ENCODE peak calls at places on chromosomes 6 and 20, in ten cellular contexts. X is cardiac muscle cell; Y is mammary epithelial cell; Z is tibial nerve; T is fibroblast of lung; E is right lobe of liver; J is upper lobe of right lung; G is PC-3; N is psoas muscle; S is CD8-positive, alpha-beta memory T cell. D is an unnamed sample.

GRCh38 chr6:43809417-43810305 is 39.6 kb downstream of the VEGFA start:
- DNase-seq in G (peak), X (peak), J (no peak), E (no peak), N (no peak), Y (peak), Z (no peak), T (peak), S (no peak), D (no peak)

GRCh38 chr6:112027942-112028674 is 25.8 kb upstream of the CCN6 start:
- DNase-seq in S (peak), Z (no peak), T (peak), X (peak), E (no peak), G (no peak), Y (peak), N (no peak), J (no peak), D (peak)

GRCh38 chr6:22152871-22153270 is 144.0 kb downstream of the PRL start:
- DNase-seq in G (no peak), J (no peak), S (no peak), E (no peak), N (no peak), Z (no peak), T (no peak), Y (no peak), X (no peak), D (no peak)

GRCh38 chr6:101806241-101806640 is 412.7 kb downstream of the GRIK2 start:
- DNase-seq in J (no peak), T (peak), Z (no peak), Y (peak), E (no peak), N (no peak), X (peak), G (peak), S (no peak), D (no peak)

GRCh38 chr6:3592371-3592941 is 135.6 kb upstream of the SLC22A23 start:
- DNase-seq in J (no peak), T (peak), X (peak), S (no peak), E (no peak), N (no peak), Y (peak), G (peak), Z (peak), D (no peak)

GRCh38 chr6:44076366-44077200 is 50.7 kb downstream of the MRPL14 start:
- DNase-seq in X (peak), N (peak), Y (no peak), G (no peak), J (peak), S (no peak), T (no peak), E (peak), Z (no peak), D (no peak)

GRCh38 chr6:137660296-137660731 is 166.1 kb upstream of the OLIG3 start:
- DNase-seq in T (no peak), S (no peak), X (no peak), G (no peak), N (no peak), Y (no peak), E (no peak), J (no peak), Z (no peak), D (no peak)

GRCh38 chr6:116876635-116877611 is at the start of gene RFX6:
- DNase-seq in E (peak), Z (no peak), Y (no peak), T (no peak), J (peak), X (no peak), S (no peak), N (no peak), G (no peak), D (no peak)

GRCh38 chr6:96116674-96117073 is 100.9 kb downstream of the FUT9 start:
- DNase-seq in X (no peak), Y (no peak), T (no peak), G (no peak), Z (no peak), S (no peak), E (no peak), J (no peak), N (no peak), D (peak)

GRCh38 chr6:157050537-157051280 is 272.6 kb downstream of the TMEM242 start:
- DNase-seq in S (no peak), X (peak), Y (no peak), N (no peak), T (no peak), E (no peak), Z (no peak), J (no peak), G (no peak), D (no peak)
- H3K27ac ChIP-seq in S (no peak), X (peak), Y (no peak), N (no peak), T (no peak), E (no peak), Z (no peak), J (no peak), G (no peak), D (no peak)

DNA sequence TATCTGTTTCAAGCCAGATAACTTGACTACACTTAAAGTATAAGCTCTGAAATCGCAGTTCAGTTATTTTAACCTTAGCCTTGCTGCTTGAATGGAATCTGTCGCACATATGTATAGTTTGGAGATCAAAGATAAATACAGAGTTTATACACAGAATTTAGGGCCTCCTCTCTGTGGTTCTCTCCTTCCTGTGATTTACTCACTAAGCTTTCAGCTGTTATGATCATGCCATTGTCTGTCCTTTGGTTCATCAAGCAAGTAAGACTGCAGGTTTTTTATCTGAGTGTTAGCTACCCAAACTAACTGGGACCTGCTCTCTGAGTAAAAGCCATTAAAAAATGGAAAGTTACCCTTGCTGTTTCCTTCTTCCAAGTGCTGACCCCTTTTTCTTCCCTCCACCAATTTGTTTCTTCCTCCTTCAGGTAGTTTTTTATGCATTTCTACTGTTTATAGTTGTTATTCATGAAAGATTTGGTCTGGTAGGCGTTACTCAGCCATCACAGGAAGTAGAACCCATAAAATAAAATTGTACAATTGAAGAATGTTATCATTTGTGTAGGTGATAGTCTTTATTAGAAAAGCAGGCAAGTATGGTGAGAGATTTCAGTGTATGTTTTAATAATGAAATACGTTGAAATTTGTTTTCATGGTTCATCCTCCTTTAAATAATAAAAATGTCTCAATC is 33.7 kb upstream of the SUMO4 start:
- DNase-seq in N (no peak), J (no peak), G (no peak), Z (no peak), E (no peak), S (peak), X (no peak), T (no peak), Y (no peak), D (peak)
- H3K27ac ChIP-seq in N (no peak), J (no peak), G (no peak), Z (no peak), E (no peak), S (no peak), X (no peak), T (no peak), Y (no peak), D (peak)

GRCh38 chr6:166575190-166575589 is 11.3 kb downstream of the RAMACL start:
- DNase-seq in N (peak), Y (no peak), S (no peak), T (peak), E (no peak), J (no peak), G (no peak), Z (no peak), X (peak), D (no peak)
- H3K27ac ChIP-seq in N (peak), Y (no peak), S (no peak), T (peak), E (no peak), J (no peak), G (no peak), Z (no peak), X (no peak), D (no peak)

GRCh38 chr6:25060522-25060921 is 124.8 kb upstream of the RIPOR2 start:
- DNase-seq in Z (no peak), E (no peak), Y (no peak), S (no peak), G (no peak), T (no peak), N (no peak), J (no peak), X (no peak), D (no peak)
- H3K27ac ChIP-seq in Z (no peak), E (no peak), Y (no peak), S (no peak), G (no peak), T (no peak), N (no peak), J (no peak), X (peak), D (no peak)

GRCh38 chr6:154509421-154510143 is 903 bp downstream of the CNKSR3 start:
- DNase-seq in J (peak), Y (peak), G (peak), N (peak), T (peak), S (no peak), X (peak), E (peak), Z (no peak), D (no peak)
- H3K27ac ChIP-seq in J (peak), Y (peak), G (peak), N (peak), T (peak), S (no peak), X (peak), E (peak), Z (peak), D (no peak)

GRCh38 chr6:76222189-76222588 is 149.7 kb upstream of the IMPG1 start:
- DNase-seq in Z (no peak), E (no peak), G (no peak), Y (no peak), T (no peak), J (no peak), N (no peak), S (no peak), X (no peak), D (no peak)

GRCh38 chr6:76217606-76218005 is 145.1 kb upstream of the IMPG1 start:
- DNase-seq in J (no peak), S (no peak), T (no peak), X (no peak), Y (no peak), Z (no peak), G (no peak), N (no peak), E (no peak), D (no peak)

DNA sequence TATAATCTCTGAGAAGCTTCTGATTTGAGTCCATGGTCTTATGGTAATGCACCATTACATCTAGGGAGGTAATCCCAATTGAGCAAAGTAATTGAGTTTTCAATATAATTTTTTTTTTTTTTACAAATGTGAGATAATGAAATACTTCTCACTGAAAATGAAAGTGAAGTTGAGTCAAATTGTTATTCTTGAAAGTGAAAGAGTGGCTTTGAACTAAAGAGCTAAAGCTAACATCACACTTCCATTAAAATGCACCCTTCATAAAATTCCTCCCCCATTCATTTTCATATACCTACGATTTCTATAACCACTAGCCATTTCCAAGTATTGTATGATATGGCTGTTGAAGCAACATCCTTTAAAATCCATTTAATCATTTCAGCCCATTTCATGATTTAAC is 149.1 kb upstream of the IMPG1 start:
- DNase-seq in Z (no peak), T (no peak), N (no peak), J (no peak), E (no peak), Y (no peak), X (no peak), G (no peak), S (no peak), D (no peak)
- H3K27ac ChIP-seq in Z (no peak), T (no peak), N (no peak), J (no peak), E (no peak), Y (no peak), X (no peak), G (no peak), S (no peak), D (no peak)

DNA sequence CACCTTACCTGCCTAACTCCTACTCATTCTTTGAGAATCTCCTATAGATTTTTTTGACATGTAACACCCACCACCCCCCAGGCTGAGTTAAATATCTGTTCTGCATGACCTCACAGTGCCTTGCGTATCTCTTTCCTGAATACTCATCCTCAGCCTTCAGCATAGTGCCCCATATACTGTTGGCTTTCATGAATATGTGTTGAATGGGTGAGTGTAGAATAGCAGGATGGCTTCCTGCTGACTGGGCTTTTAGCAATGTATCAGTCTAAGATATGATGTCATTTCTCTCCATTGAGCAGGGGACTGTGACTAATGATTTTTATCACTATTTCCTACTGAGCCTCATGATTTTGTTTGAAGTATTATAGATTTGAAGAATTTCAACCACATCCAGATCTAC is 361.6 kb upstream of the MARCKS start:
- DNase-seq in E (no peak), N (no peak), T (peak), X (peak), G (peak), S (no peak), Y (peak), Z (no peak), J (no peak), D (no peak)
- H3K27ac ChIP-seq in E (no peak), N (no peak), T (no peak), X (no peak), G (no peak), S (no peak), Y (no peak), Z (no peak), J (no peak), D (no peak)

GRCh38 chr6:65637289-65638046 is 69.6 kb downstream of the EYS start:
- DNase-seq in E (no peak), Z (no peak), G (no peak), J (no peak), N (no peak), S (no peak), X (no peak), T (no peak), Y (no peak), D (no peak)
- H3K27ac ChIP-seq in E (no peak), Z (no peak), G (no peak), J (no peak), N (no peak), S (no peak), X (no peak), T (no peak), Y (no peak), D (no peak)

GRCh38 chr6:149987602-149988107 is 23.9 kb downstream of the ULBP1 start:
- DNase-seq in Y (no peak), N (no peak), E (no peak), Z (no peak), S (no peak), T (no peak), X (no peak), J (no peak), G (no peak), D (no peak)
- H3K27ac ChIP-seq in Y (no peak), N (no peak), E (no peak), Z (no peak), S (no peak), T (no peak), X (no peak), J (no peak), G (no peak), D (no peak)

DNA sequence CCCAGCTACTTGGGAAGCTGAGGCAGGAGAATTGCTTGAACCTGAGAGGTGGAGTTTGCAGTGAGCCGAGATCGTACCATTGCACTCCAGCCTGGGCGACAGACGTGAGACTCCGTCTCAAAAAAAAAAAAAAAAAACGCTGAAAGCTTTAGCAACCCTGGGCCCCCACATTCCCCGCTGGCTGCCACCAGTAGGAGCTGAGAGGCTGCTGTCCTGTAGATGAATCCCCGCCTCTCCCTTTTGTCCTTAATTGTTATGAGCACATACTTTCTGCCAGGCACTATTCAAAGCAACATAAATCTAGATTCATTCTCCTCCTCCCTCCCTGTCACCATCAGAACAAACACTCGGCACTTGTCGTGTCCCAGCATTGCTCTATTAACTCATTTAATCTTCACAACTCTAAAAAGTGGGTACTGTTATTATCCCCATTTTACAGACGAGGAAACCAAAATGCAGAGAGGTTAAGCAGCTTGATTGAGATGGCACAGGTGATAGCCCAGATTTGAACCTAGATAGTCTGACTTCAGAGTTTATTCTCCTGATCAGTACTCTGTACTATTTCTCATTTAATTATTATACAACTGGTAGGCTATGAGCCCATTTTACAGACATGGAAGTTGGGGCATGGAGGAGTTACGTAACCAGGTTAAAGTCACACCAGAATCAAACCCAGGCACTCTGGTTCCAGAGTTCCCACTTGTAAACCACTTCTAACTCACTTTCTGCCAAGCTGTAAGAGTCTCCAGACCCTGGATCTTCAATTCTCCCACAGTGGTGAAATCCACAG is 97.4 kb downstream of the EYA2 start:
- DNase-seq in G (no peak), E (no peak), S (no peak), N (no peak), T (no peak), Z (no peak), J (no peak), X (no peak), Y (no peak), D (no peak)
- H3K27ac ChIP-seq in G (no peak), E (no peak), S (no peak), N (no peak), T (no peak), Z (no peak), J (no peak), X (no peak), Y (no peak), D (no peak)

D was measured in CD4-positive, CD25-positive, alpha-beta regulatory T cell.